ENCODE peak calls at places on chromosomes 3 and 15, in four cellular contexts. C, K, H and V are unnamed samples.

GRCh38 chr15:92954578-92954977 is 54.5 kb downstream of the CHD2 start:
- DNase-seq in H (no peak), C (no peak), K (no peak), V (peak)

GRCh38 chr3:116863842-116864626 is 154.5 kb downstream of the TUSC7 start:
- DNase-seq in C (peak), K (peak), H (peak), V (peak)

GRCh38 chr3:50605901-50606326 is 5.7 kb downstream of the CISH start:
- DNase-seq in H (no peak), K (no peak), C (no peak), V (no peak)

GRCh38 chr3:128167973-128168674 is 14.8 kb downstream of the EEFSEC start:
- DNase-seq in K (no peak), H (no peak), C (no peak), V (peak)

GRCh38 chr3:3177861-3178497 is 1.5 kb downstream of the CRBN start:
- DNase-seq in C (no peak), H (peak), K (peak), V (peak)

GRCh38 chr3:133742351-133743091 is 3.7 kb upstream of the TF start:
- DNase-seq in K (peak), H (peak), C (no peak), V (peak)

GRCh38 chr3:129180461-129180860 is 3.2 kb downstream of the CNBP start:
- DNase-seq in C (no peak), H (peak), K (no peak), V (no peak)

GRCh38 chr3:52886049-52886730 is 11.2 kb downstream of the STIMATE start:
- DNase-seq in H (no peak), C (no peak), K (no peak), V (no peak)

GRCh38 chr3:46864051-46864881 is 1.0 kb upstream of the MYL3 start:
- DNase-seq in H (no peak), C (no peak), K (no peak), V (no peak)

GRCh38 chr15:49154799-49155109 is 645 bp downstream of the COPS2 start:
- DNase-seq in C (no peak), H (no peak), K (no peak), V (no peak)

GRCh38 chr3:36906504-36907149 is 38.2 kb downstream of the TRANK1 start:
- DNase-seq in K (no peak), C (no peak), H (no peak), V (peak)

GRCh38 chr15:51260262-51260661 is 78.1 kb downstream of the CYP19A1 start:
- DNase-seq in H (peak), C (no peak), K (peak), V (no peak)

GRCh38 chr15:37789881-37790280 is 144.6 kb upstream of the TMCO5A start:
- DNase-seq in H (peak), K (peak), C (peak), V (peak)

GRCh38 chr15:75817151-75817935 is 25.9 kb upstream of the UBE2Q2 start:
- DNase-seq in K (no peak), H (no peak), C (no peak), V (peak)
- H3K4me3 ChIP-seq in K (no peak), H (no peak), C (no peak), V (peak)

GRCh38 chr3:178451799-178452198 is 84.4 kb upstream of the KCNMB2 start:
- DNase-seq in C (no peak), H (no peak), K (no peak), V (no peak)
- TF ChIP-seq CTCF in C (no peak), H (no peak), K (no peak), V (no peak)

GRCh38 chr3:185939721-185940120 is 1.9 kb upstream of the TRA2B start:
- DNase-seq in C (no peak), K (no peak), H (no peak), V (no peak)

GRCh38 chr3:185942907-185943306 is 5.1 kb upstream of the TRA2B start:
- DNase-seq in C (no peak), H (no peak), K (no peak), V (no peak)

GRCh38 chr3:185940951-185941350 is 3.1 kb upstream of the TRA2B start:
- DNase-seq in K (no peak), H (no peak), C (no peak), V (no peak)

GRCh38 chr3:185943363-185944106 is 5.7 kb upstream of the TRA2B start:
- DNase-seq in K (peak), H (peak), C (no peak), V (peak)

GRCh38 chr3:185942396-185942795 is 4.6 kb upstream of the TRA2B start:
- DNase-seq in H (no peak), C (no peak), K (no peak), V (no peak)
- H3K4me3 ChIP-seq in H (no peak), C (no peak), K (no peak), V (no peak)

GRCh38 chr3:186510374-186511079 is 33.7 kb downstream of the CRYGS start:
- DNase-seq in C (no peak), H (peak), K (peak), V (peak)
- TF ChIP-seq CTCF in C (peak), H (no peak), K (no peak), V (no peak)

GRCh38 chr3:169243579-169243978 is 419.9 kb downstream of the MECOM start:
- DNase-seq in H (no peak), K (no peak), C (no peak), V (no peak)
- H3K4me3 ChIP-seq in H (no peak), K (no peak), C (peak), V (no peak)

GRCh38 chr15:60966746-60967145 is 262.4 kb downstream of the RORA start:
- DNase-seq in C (no peak), K (no peak), H (no peak), V (no peak)

GRCh38 chr15:60966316-60966715 is 262.8 kb downstream of the RORA start:
- DNase-seq in K (peak), H (peak), C (no peak), V (peak)

GRCh38 chr15:60962087-60962486 is 267.0 kb downstream of the RORA start:
- DNase-seq in H (peak), K (no peak), C (no peak), V (no peak)

GRCh38 chr15:60963557-60963956 is 265.5 kb downstream of the RORA start:
- DNase-seq in K (no peak), C (no peak), H (no peak), V (no peak)

DNA sequence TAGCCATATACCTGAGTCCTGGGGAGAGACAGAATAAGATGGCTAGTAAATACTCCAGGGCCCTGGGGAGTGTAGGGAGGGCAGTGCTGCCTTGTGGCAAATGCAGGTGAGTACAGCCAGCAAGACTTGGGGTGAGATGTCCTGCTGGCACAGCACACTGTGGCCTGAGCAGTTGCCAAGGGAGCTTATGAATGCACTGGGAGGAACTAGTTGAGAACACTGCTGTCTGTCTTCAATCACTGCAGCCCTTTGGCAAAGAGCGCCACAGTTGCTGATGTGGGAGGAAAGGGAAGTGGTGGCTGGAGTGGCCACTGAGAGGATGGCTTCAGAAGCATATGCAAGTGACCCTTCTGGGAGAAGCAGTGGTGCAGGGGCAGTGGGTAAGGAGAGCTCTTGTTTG is 264.6 kb downstream of the RORA start:
- DNase-seq in H (no peak), C (no peak), K (no peak), V (no peak)
- TF ChIP-seq CTCF in H (no peak), C (no peak), K (no peak), V (no peak)

DNA sequence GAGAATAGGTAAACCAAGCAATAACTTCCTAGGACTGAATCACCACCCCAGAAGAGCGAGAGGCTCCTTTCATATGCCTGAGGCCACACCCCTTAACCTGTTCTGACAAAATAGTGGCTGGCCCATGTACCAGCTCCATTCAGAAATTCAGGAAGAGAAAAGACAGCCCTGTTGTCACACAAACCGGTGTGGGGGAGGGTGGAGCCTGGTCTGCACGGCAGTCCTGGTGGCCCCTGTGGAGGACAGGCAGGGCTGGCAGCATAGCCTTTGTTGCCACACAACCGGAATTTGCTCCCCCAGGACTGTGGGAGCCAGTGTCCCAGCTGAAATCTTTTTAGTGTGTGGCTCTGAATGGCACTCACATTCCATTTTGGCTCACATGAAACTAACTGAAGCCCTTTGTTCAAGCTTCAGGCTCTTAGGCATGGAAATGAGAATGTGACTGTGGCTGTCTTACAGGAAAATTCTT is 23.8 kb downstream of the RLBP1 start:
- DNase-seq in H (no peak), K (no peak), C (no peak), V (no peak)
- H3K4me3 ChIP-seq in H (no peak), K (no peak), C (no peak), V (no peak)